ENCODE peak calls at places on chromosomes 3 and 15, in nine cellular contexts. W is sigmoid colon, X is HepG2, Q is breast epithelium, T is HCT116, P is spleen, R is GM23338, H is endothelial cell of umbilical vein, S is H1. B is an unnamed sample.

GRCh38 chr15:33742807-33743206 is 225.5 kb upstream of the CHRM5 start:
- DNase-seq in R (no peak), Q (no peak), S (no peak), H (no peak), X (no peak), T (no peak), W (no peak), P (no peak), B (no peak)

GRCh38 chr3:10983219-10983916 is 9.2 kb upstream of the SLC6A1 start:
- DNase-seq in P (no peak), T (peak; percentile 50), H (peak; percentile 53), W (no peak), X (peak; percentile 25), R (peak; percentile 80), S (peak; percentile 60), Q (peak; percentile 17), B (no peak)

GRCh38 chr3:116000315-116000714 is 377.0 kb downstream of the GAP43 start:
- DNase-seq in T (peak; percentile 36), S (no peak), P (no peak), H (no peak), Q (no peak), X (peak; percentile 20), R (no peak), W (peak; percentile 62), B (no peak)

GRCh38 chr3:50227390-50228183 is 8.4 kb upstream of the GNAI2 start:
- DNase-seq in R (peak; percentile 97), T (peak; percentile 95), W (peak; percentile 95), X (peak; percentile 82), H (peak; percentile 62), P (peak; percentile 99), S (peak; percentile 94), Q (peak; percentile 94), B (peak; percentile 92)

GRCh38 chr15:82103500-82103899 is 57.7 kb upstream of the MEX3B start:
- DNase-seq in H (no peak), Q (no peak), P (no peak), S (no peak), X (no peak), R (no peak), W (no peak), T (no peak), B (no peak)

GRCh38 chr3:48013288-48013980 is 2.8 kb downstream of the MAP4 start:
- DNase-seq in T (peak; percentile 38), W (peak; percentile 83), S (no peak), P (no peak), Q (no peak), R (no peak), H (peak; percentile 60), X (peak; percentile 82), B (no peak)

GRCh38 chr3:126557761-126558160 is 971 bp downstream of the C3orf22 start:
- DNase-seq in T (no peak), W (no peak), H (no peak), S (no peak), P (peak; percentile 56), R (no peak), X (no peak), Q (no peak), B (peak; percentile 35)

GRCh38 chr15:57109005-57109404 is 190.6 kb downstream of the TCF12 start:
- DNase-seq in P (no peak), X (no peak), H (no peak), S (no peak), Q (no peak), T (no peak), R (no peak), W (no peak), B (no peak)

GRCh38 chr15:63461230-63461629 is 43.2 kb upstream of the USP3 start:
- DNase-seq in X (peak; percentile 35), H (no peak), T (no peak), P (no peak), R (peak; percentile 80), Q (no peak), S (peak; percentile 70), W (no peak), B (no peak)

GRCh38 chr15:84819291-84819768 is 2.2 kb downstream of the ALPK3 start:
- DNase-seq in S (no peak), W (no peak), R (peak; percentile 44), Q (no peak), X (peak; percentile 49), T (no peak), H (peak; percentile 25), P (peak; percentile 61), B (peak; percentile 36)

GRCh38 chr3:158102219-158102612 is 4.0 kb downstream of the SHOX2 start:
- DNase-seq in T (no peak), X (no peak), Q (no peak), S (no peak), H (no peak), W (no peak), P (no peak), R (no peak), B (no peak)
- TF ChIP-seq POLR2AphosphoS5 in T (no peak), X (no peak), Q (no peak), S (no peak), H (no peak), W (no peak), P (no peak), R (no peak), B (no peak)

GRCh38 chr3:122350814-122351418 is 25.9 kb downstream of the CSTA start:
- DNase-seq in X (no peak), R (no peak), T (no peak), S (no peak), P (no peak), W (no peak), H (no peak), Q (no peak), B (no peak)
- H3K4me3 ChIP-seq in X (no peak overlapping the region), R (no peak overlapping the region), T (no peak overlapping the region), S (no peak overlapping the region), P (no peak overlapping the region), W (no peak overlapping the region), H (no peak overlapping the region), Q (no peak overlapping the region), B (no peak overlapping the region)

GRCh38 chr3:149384167-149384566 is 6.7 kb upstream of the TM4SF1 start:
- DNase-seq in H (no peak), P (no peak), S (no peak), R (no peak), T (no peak), W (no peak), X (no peak), Q (no peak), B (no peak)

GRCh38 chr3:149386299-149386606 is 8.8 kb upstream of the TM4SF1 start:
- DNase-seq in S (no peak), H (no peak), T (no peak), X (no peak), P (no peak), Q (no peak), W (no peak), R (no peak), B (no peak)

GRCh38 chr3:149383703-149384102 is 6.3 kb upstream of the TM4SF1 start:
- DNase-seq in R (no peak), Q (no peak), X (no peak), H (no peak), W (no peak), T (no peak), S (no peak), P (no peak), B (no peak)

GRCh38 chr3:149384911-149385321 is 7.5 kb upstream of the TM4SF1 start:
- DNase-seq in T (no peak), Q (no peak), W (no peak), H (no peak), R (no peak), S (no peak), X (peak; percentile 78), P (no peak), B (no peak)

GRCh38 chr3:149385617-149386298 is 8.3 kb upstream of the TM4SF1 start:
- DNase-seq in H (no peak), S (no peak), P (no peak), W (no peak), R (no peak), Q (no peak), X (peak; percentile 98), T (no peak), B (no peak)
- H3K27ac ChIP-seq in H (peak overlapping the region; percentile 98), S (no peak overlapping the region), P (peak overlapping the region; percentile 51), W (no peak overlapping the region), R (no peak overlapping the region), Q (peak overlapping the region; percentile 96), X (peak overlapping the region; percentile 100), T (peak overlapping the region; percentile 47), B (peak overlapping the region; percentile 92)

GRCh38 chr3:197597335-197597734 is 41.6 kb upstream of the BDH1 start:
- DNase-seq in X (peak; percentile 71), S (no peak), Q (no peak), P (no peak), R (no peak), W (no peak), H (no peak), T (no peak), B (no peak)
- TF ChIP-seq POLR2AphosphoS5 in X (peak; percentile 70), S (no peak), Q (no peak), P (no peak), R (no peak), W (no peak), H (no peak), T (no peak), B (no peak)

GRCh38 chr3:185930393-185931107 is 7.3 kb downstream of the TRA2B start:
- DNase-seq in P (no peak), T (no peak), H (peak; percentile 27), W (no peak), R (no peak), Q (no peak), X (no peak), S (no peak), B (no peak)
- H3K4me3 ChIP-seq in P (peak overlapping the region; percentile 2), T (no peak overlapping the region), H (peak overlapping the region; percentile 98), W (no peak overlapping the region), R (peak overlapping the region; percentile 95), Q (no peak overlapping the region), X (no peak overlapping the region), S (no peak overlapping the region), B (peak overlapping the region; percentile 98)

DNA sequence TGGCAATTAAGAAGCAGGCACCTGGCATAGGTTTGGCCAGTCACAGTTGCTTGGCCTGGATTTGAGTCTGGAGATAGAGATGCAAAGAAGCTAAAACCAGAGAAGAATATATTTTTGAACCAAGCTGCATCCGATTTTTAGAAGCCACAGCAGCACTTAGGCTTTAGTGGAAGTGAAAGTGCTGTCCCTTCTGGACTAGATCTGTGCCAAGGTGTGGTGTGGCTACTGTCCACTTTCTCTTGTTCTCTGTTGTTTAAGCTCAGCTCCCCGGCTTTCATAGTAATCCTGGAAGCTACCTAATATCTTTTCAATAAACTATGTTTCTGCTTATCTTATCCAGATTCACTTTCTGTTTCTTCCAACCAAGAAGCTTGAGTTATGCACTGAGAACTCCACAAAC is 183.4 kb upstream of the THRB start:
- DNase-seq in W (no peak), Q (no peak), P (no peak), S (no peak), H (no peak), X (no peak), R (no peak), T (no peak), B (no peak)
- H3K27ac ChIP-seq in W (peak overlapping the region; percentile 47), Q (peak overlapping the region; percentile 19), P (no peak overlapping the region), S (no peak overlapping the region), H (no peak overlapping the region), X (no peak overlapping the region), R (no peak overlapping the region), T (no peak overlapping the region), B (no peak overlapping the region)